ENCODE peak calls at places on chromosomes 16 and 17, in four cellular contexts. J is GM23248, V is HCT116, F is neural progenitor cell. H is an unnamed sample.

GRCh38 chr16:4207229-4207628 is 34.7 kb downstream of the SRL start:
- DNase-seq in J (no peak), V (no peak), F (no peak), H (no peak)

GRCh38 chr17:1562178-1562643 is 381 bp downstream of the PITPNA start:
- DNase-seq in J (peak), V (no peak), F (no peak), H (no peak)

GRCh38 chr16:51532551-51532950 is 381.5 kb upstream of the SALL1 start:
- DNase-seq in J (no peak), V (no peak), F (no peak), H (no peak)

GRCh38 chr17:18224428-18225120 is 861 bp upstream of the LLGL1 start:
- DNase-seq in J (no peak), V (no peak), F (peak), H (peak)

GRCh38 chr17:59372138-59372751 is 40.8 kb downstream of the YPEL2 start:
- DNase-seq in J (peak), V (no peak), F (no peak), H (peak)

GRCh38 chr17:80474231-80474932 is 2.0 kb downstream of the NPTX1 start:
- DNase-seq in J (peak), V (peak), F (peak), H (peak)

GRCh38 chr16:23186171-23186570 is 3.6 kb downstream of the SCNN1G start:
- DNase-seq in J (no peak), V (no peak), F (no peak), H (no peak)

GRCh38 chr16:59658572-59658971 is 924.5 kb upstream of the GOT2 start:
- DNase-seq in J (no peak), V (no peak), F (no peak), H (no peak)

GRCh38 chr17:39845052-39845976 is 18.8 kb downstream of the IKZF3 start:
- DNase-seq in J (no peak), V (no peak), F (no peak), H (no peak)

GRCh38 chr16:31913668-31914067 is 40.1 kb downstream of the ZNF267 start:
- DNase-seq in J (no peak), V (no peak), F (no peak), H (no peak)

GRCh38 chr17:81714412-81715106 is 2.5 kb downstream of the SLC25A10 start:
- DNase-seq in J (no peak), V (no peak), F (no peak), H (no peak)

GRCh38 chr16:66293207-66293735 is 73.2 kb upstream of the CDH5 start:
- DNase-seq in J (no peak), V (no peak), F (no peak), H (no peak)

GRCh38 chr17:17836818-17837379 is at the start of gene SREBF1:
- DNase-seq in J (peak), V (no peak), F (peak), H (peak)

GRCh38 chr17:60137731-60138130 is 12.0 kb upstream of the CA4 start:
- DNase-seq in J (no peak), V (no peak), F (no peak), H (no peak)

GRCh38 chr16:49597796-49598195 is 224.2 kb downstream of the C16orf78 start:
- DNase-seq in J (no peak), V (no peak), F (no peak), H (no peak)

GRCh38 chr17:16943541-16944333 is 28.2 kb downstream of the TNFRSF13B start:
- DNase-seq in J (no peak), V (no peak), F (no peak), H (no peak)

GRCh38 chr16:50422926-50423325 is 54.1 kb upstream of the BRD7 start:
- DNase-seq in J (no peak), V (no peak), F (no peak), H (no peak)

GRCh38 chr17:1709971-1710806 is at the start of gene TLCD2:
- DNase-seq in J (peak), V (peak), F (peak), H (peak)

GRCh38 chr17:28390563-28390962 is 15.4 kb downstream of the SLC46A1 start:
- DNase-seq in J (no peak), V (no peak), F (no peak), H (no peak)

GRCh38 chr17:7856081-7856791 is 1.1 kb downstream of the NAA38 start:
- DNase-seq in J (peak), V (no peak), F (peak), H (peak)

GRCh38 chr17:78873519-78874340 is 29.3 kb downstream of the CEP295NL start:
- DNase-seq in J (no peak), V (no peak), F (peak), H (peak)
- H3K27ac ChIP-seq in J (no peak), V (no peak), F (peak), H (peak)

GRCh38 chr17:38324141-38324540 is 19.6 kb downstream of the GPR179 start:
- DNase-seq in J (no peak), V (no peak), F (no peak), H (peak)

GRCh38 chr17:38322897-38323296 is 20.9 kb downstream of the GPR179 start:
- DNase-seq in J (no peak), V (no peak), F (no peak), H (no peak)

GRCh38 chr17:38326996-38327792 is 16.6 kb downstream of the GPR179 start:
- DNase-seq in J (no peak), V (no peak), F (no peak), H (no peak)

GRCh38 chr17:38324732-38325131 is 19.0 kb downstream of the GPR179 start:
- DNase-seq in J (no peak), V (no peak), F (no peak), H (no peak)

DNA sequence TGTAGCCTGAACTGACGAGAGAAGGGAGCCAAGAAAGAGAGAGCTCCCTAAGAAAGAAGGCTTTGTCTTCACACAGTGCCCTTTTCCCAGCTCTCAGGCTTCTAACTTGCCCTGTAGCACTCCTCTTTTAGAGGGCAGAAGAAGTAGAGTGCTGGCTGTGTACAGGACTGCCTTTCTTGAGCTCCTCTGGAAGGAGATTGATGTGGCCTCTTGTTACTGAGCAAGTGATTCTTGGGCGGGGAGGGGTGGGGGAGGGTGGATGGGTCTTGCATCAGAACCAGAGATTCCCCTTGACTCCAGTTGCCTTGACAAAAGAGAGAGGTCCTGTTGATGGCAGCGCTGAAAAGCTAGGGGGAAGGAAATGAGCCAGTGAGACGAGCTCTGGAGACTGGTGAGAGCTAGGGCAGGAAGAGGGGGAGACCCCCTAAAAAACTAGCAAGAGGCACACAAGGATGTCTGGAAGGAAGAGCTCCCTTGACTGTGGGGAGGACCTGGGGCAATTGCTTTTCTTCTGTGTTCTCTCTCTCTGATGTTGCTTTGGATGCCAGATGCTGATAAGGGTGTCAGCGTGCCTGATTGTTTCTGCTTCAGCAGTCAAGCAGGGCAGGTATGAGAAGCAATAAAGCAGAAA is 18.4 kb downstream of the GPR179 start:
- DNase-seq in J (no peak), V (no peak), F (peak), H (peak)
- H2AFZ ChIP-seq in J (no peak), V (no peak), F (no peak), H (no peak)

DNA sequence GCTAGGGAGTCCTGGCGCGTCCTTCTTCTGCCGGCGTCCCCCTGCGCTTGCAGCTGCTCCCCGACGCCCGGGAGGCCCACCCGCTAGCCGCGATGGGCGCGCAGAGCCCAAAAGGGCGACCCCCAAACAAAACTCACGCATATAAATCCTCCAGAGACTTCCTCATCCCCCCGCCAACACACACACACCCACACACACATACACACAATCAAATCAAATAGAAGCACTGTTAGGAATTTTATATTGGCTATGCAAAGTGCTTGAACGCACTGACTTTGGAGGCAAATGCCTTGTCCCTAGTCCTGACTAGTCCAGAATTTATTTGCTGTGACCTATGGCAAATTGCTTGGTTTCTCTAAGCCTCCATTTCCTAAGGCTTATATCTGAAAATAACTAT is 23.8 kb upstream of the CRYM start:
- DNase-seq in J (no peak), V (no peak), F (no peak), H (peak)
- H3K9ac ChIP-seq in J (peak), V (peak), F (no peak), H (peak)

DNA sequence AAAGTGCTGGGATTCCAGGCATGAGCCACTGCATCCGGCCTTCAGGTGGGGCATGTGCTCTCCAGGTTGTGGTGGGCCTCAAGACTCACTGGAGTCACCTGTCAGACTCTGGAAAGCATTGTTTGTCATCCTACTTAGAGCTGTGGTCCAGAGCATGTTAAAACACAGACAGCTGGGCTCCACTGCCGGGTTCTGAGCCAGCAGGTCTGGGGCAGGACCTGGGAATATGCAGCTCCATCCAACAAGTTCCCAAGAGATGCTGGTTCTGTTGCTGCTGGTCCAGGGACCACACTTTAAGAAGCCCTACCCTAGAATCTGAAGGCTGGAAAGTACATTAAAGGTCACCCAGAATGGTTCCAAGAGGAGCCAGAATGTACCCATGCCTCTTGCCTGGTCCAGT is 75.3 kb downstream of the GAS7 start:
- DNase-seq in J (no peak), V (no peak), F (no peak), H (no peak)
- H3K27ac ChIP-seq in J (no peak), V (no peak), F (no peak), H (no peak)

GRCh38 chr17:57622886-57623433 is 122.1 kb downstream of the CCDC182 start:
- DNase-seq in J (peak), V (no peak), F (no peak), H (peak)

GRCh38 chr17:57620576-57620975 is 124.5 kb downstream of the CCDC182 start:
- DNase-seq in J (no peak), V (no peak), F (no peak), H (no peak)

GRCh38 chr17:57624390-57624789 is 120.7 kb downstream of the CCDC182 start:
- DNase-seq in J (no peak), V (no peak), F (no peak), H (no peak)

GRCh38 chr17:57623620-57624019 is 121.5 kb downstream of the CCDC182 start:
- DNase-seq in J (no peak), V (no peak), F (no peak), H (peak)

GRCh38 chr17:57622327-57622885 is 122.7 kb downstream of the CCDC182 start:
- DNase-seq in J (no peak), V (no peak), F (no peak), H (no peak)
- H2AFZ ChIP-seq in J (no peak), V (no peak), F (no peak), H (no peak)

H was measured in fibroblast of lung.